ENCODE peak calls at places on chromosomes 11 and 22, in nine cellular contexts. Z is heart left ventricle, C is HCT116, L is left ventricle myocardium inferior, R is dorsolateral prefrontal cortex, N is AG04450, V is heart right ventricle, I is suprapubic skin, O is upper lobe of right lung. K is an unnamed sample.

GRCh38 chr11:2558861-2559526 is 114.2 kb downstream of the KCNQ1 start:
- DNase-seq in I (no peak), O (peak), L (no peak), N (no peak), C (no peak), R (no peak), Z (peak), V (no peak), K (no peak)

GRCh38 chr11:94417386-94417987 is 16.3 kb upstream of the GPR83 start:
- DNase-seq in N (peak), C (peak), L (no peak), O (no peak), R (no peak), V (no peak), I (no peak), Z (no peak), K (peak)

GRCh38 chr11:25793637-25794036 is 538.3 kb upstream of the ANO3 start:
- DNase-seq in R (no peak), C (no peak), N (no peak), O (no peak), V (no peak), Z (no peak), L (no peak), I (no peak), K (no peak)

GRCh38 chr11:122556605-122557004 is 98.9 kb upstream of the UBASH3B start:
- DNase-seq in N (no peak), V (peak), Z (peak), R (no peak), L (no peak), O (peak), I (no peak), C (no peak), K (peak)

GRCh38 chr11:117735350-117735977 is 61.6 kb downstream of the DSCAML1 start:
- DNase-seq in I (no peak), V (no peak), Z (no peak), N (no peak), R (peak), O (peak), L (no peak), C (no peak), K (no peak)

GRCh38 chr11:15969701-15970329 is 386.5 kb downstream of the SOX6 start:
- DNase-seq in O (no peak), Z (no peak), L (no peak), C (no peak), V (no peak), R (no peak), N (peak), I (no peak), K (peak)

GRCh38 chr11:2209370-2209801 is 37.8 kb upstream of the TH start:
- DNase-seq in V (no peak), C (no peak), I (no peak), Z (no peak), L (no peak), N (no peak), O (peak), R (peak), K (no peak)

GRCh38 chr11:12287009-12287373 is 90.4 kb upstream of the PARVA start:
- DNase-seq in O (no peak), V (no peak), C (peak), N (peak), R (no peak), I (peak), L (no peak), Z (no peak), K (peak)

GRCh38 chr11:126212089-126212660 is 593 bp downstream of the FAM118B start:
- DNase-seq in N (no peak), L (no peak), R (no peak), Z (no peak), C (no peak), I (no peak), O (no peak), V (no peak), K (peak)

GRCh38 chr11:119340335-119341221 is at the start of gene C1QTNF5:
- DNase-seq in I (peak), C (no peak), N (no peak), Z (peak), O (peak), R (peak), V (peak), L (peak), K (peak)

GRCh38 chr11:26730711-26731460 is 9.0 kb upstream of the SLC5A12 start:
- DNase-seq in R (no peak), V (no peak), Z (no peak), O (no peak), L (no peak), I (no peak), C (no peak), N (no peak), K (peak)

GRCh38 chr11:57597461-57597892 is at the start of gene SERPING1:
- DNase-seq in Z (peak), N (no peak), O (peak), R (no peak), C (no peak), L (peak), I (peak), V (peak), K (peak)

GRCh38 chr22:27990879-27991278 is 71.8 kb upstream of the PITPNB start:
- DNase-seq in C (peak), V (peak), L (peak), O (no peak), I (peak), Z (peak), N (no peak), R (no peak), K (peak)

GRCh38 chr22:25393121-25393805 is 171.2 kb upstream of the GRK3 start:
- DNase-seq in R (no peak), V (no peak), Z (no peak), N (no peak), I (no peak), L (no peak), C (no peak), O (no peak), K (no peak)

GRCh38 chr11:61955031-61955415 is 4.9 kb downstream of the BEST1 start:
- DNase-seq in I (peak), V (peak), Z (peak), L (peak), N (no peak), O (peak), R (peak), C (no peak), K (peak)

GRCh38 chr11:134432776-134433175 is 20.7 kb upstream of the B3GAT1 start:
- DNase-seq in L (no peak), C (no peak), N (no peak), Z (no peak), V (no peak), I (no peak), R (no peak), O (no peak), K (no peak)

GRCh38 chr11:69320326-69320725 is 26.4 kb downstream of the MYEOV start:
- DNase-seq in L (no peak), R (no peak), C (no peak), Z (no peak), N (no peak), V (no peak), O (peak), I (no peak), K (no peak)

DNA sequence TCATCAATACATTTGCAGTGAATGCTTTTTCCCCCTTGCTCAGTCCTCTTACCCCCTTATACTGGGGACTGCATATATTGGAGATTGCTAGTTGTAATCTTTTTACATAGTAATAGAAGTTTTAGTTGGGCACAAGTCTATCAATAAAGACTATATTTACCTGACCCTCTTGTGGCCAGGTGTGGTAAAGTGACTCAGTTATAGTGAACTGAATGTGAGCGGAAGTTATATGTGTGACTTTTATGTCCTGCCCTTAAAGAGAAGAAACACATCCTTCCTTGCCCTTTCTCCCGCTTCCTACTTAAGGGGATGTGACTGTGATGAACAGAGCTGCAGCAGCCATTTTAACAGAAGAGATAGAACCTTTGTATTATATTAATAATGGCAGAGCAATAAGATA is 362.0 kb downstream of the METTL15 start:
- DNase-seq in O (no peak), N (no peak), C (no peak), L (no peak), Z (no peak), R (no peak), I (no peak), V (no peak), K (no peak)
- TF ChIP-seq CTCF in O (no peak), N (no peak), C (peak), L (no peak), Z (no peak), R (no peak), I (no peak), V (no peak), K (no peak)

GRCh38 chr11:104051806-104052205 is 15.4 kb downstream of the DDI1 start:
- DNase-seq in I (no peak), N (no peak), C (no peak), V (no peak), Z (no peak), L (no peak), O (no peak), R (no peak), K (peak)

GRCh38 chr11:104054911-104055529 is 18.6 kb downstream of the DDI1 start:
- DNase-seq in C (no peak), L (no peak), Z (no peak), V (no peak), I (no peak), N (no peak), R (no peak), O (no peak), K (no peak)

GRCh38 chr11:104057908-104058307 is 21.5 kb downstream of the DDI1 start:
- DNase-seq in L (no peak), R (no peak), C (no peak), N (no peak), O (no peak), I (no peak), Z (no peak), V (no peak), K (no peak)

GRCh38 chr11:104053743-104054142 is 17.3 kb downstream of the DDI1 start:
- DNase-seq in V (no peak), L (no peak), R (no peak), Z (no peak), I (no peak), C (no peak), O (no peak), N (no peak), K (no peak)
- H3K27ac ChIP-seq in V (no peak), L (no peak), R (no peak), Z (no peak), I (no peak), C (no peak), O (no peak), N (no peak), K (no peak)

GRCh38 chr11:18791175-18792065 is at the start of gene PTPN5:
- DNase-seq in R (no peak), C (no peak), Z (peak), I (no peak), O (no peak), L (no peak), V (no peak), N (no peak), K (peak)
- H3K4me3 ChIP-seq in R (peak), C (no peak), Z (peak), I (peak), O (peak), L (peak), V (peak), N (peak), K (peak)

GRCh38 chr11:132245558-132246385 is 875.4 kb downstream of the NTM start:
- DNase-seq in N (no peak), O (no peak), V (no peak), Z (no peak), L (no peak), I (no peak), C (no peak), R (no peak), K (no peak)
- TF ChIP-seq CTCF in N (no peak), O (no peak), V (no peak), Z (no peak), L (no peak), I (no peak), C (no peak), R (no peak), K (no peak)

K was measured in cardiac muscle cell.